ENCODE peak calls at places on chromosome 15, in seven cellular contexts. F, C, I, J, R, N and P are unnamed samples.

GRCh38 chr15:69380100-69380725 is 33.9 kb upstream of the KIF23 start:
- DNase-seq in F (no peak), C (no peak), I (no peak), J (no peak), R (peak), N (no peak), P (no peak)

GRCh38 chr15:92196342-92196741 is 197.3 kb upstream of the ST8SIA2 start:
- DNase-seq in F (no peak), C (no peak), I (no peak), J (no peak), R (no peak), N (no peak), P (no peak)

GRCh38 chr15:38189651-38190280 is 62.9 kb upstream of the SPRED1 start:
- DNase-seq in F (no peak), C (no peak), I (no peak), J (no peak), R (no peak), N (no peak), P (no peak)

GRCh38 chr15:51243774-51244173 is 94.6 kb downstream of the CYP19A1 start:
- DNase-seq in F (no peak), C (no peak), I (no peak), J (no peak), R (no peak), N (no peak), P (no peak)

GRCh38 chr15:72342385-72342784 is 22.4 kb upstream of the CELF6 start:
- DNase-seq in F (peak), C (peak), I (no peak), J (no peak), R (peak), N (no peak), P (no peak)

GRCh38 chr15:52331490-52332240 is 36.1 kb upstream of the MYO5C start:
- DNase-seq in F (peak), C (peak), I (peak), J (peak), R (peak), N (peak), P (peak)

GRCh38 chr15:70855764-70856163 is 1.8 kb upstream of the LARP6 start:
- DNase-seq in F (no peak), C (no peak), I (no peak), J (no peak), R (no peak), N (no peak), P (no peak)

GRCh38 chr15:99306694-99307338 is 55.5 kb downstream of the LRRC28 start:
- DNase-seq in F (no peak), C (peak), I (peak), J (no peak), R (no peak), N (no peak), P (no peak)

GRCh38 chr15:78540955-78541743 is 905 bp downstream of the PSMA4 start:
- DNase-seq in F (no peak), C (no peak), I (no peak), J (no peak), R (peak), N (no peak), P (no peak)

GRCh38 chr15:64774556-64775523 is 549 bp downstream of the RBPMS2 start:
- DNase-seq in F (peak), C (peak), I (peak), J (no peak), R (peak), N (no peak), P (no peak)

GRCh38 chr15:92365816-92366215 is 27.9 kb upstream of the ST8SIA2 start:
- DNase-seq in F (no peak), C (no peak), I (no peak), J (no peak), R (no peak), N (no peak), P (no peak)

GRCh38 chr15:75809986-75810750 is 33.1 kb upstream of the UBE2Q2 start:
- DNase-seq in F (peak), C (peak), I (peak), J (peak), R (peak), N (no peak), P (peak)

GRCh38 chr15:69107025-69107620 is 53.3 kb upstream of the GLCE start:
- DNase-seq in F (no peak), C (no peak), I (no peak), J (no peak), R (no peak), N (no peak), P (no peak)

GRCh38 chr15:98154863-98155262 is 194.4 kb downstream of the ARRDC4 start:
- DNase-seq in F (peak), C (no peak), I (no peak), J (no peak), R (peak), N (peak), P (no peak)

GRCh38 chr15:33034588-33034987 is 159.9 kb downstream of the FMN1 start:
- DNase-seq in F (no peak), C (no peak), I (no peak), J (no peak), R (no peak), N (no peak), P (no peak)

GRCh38 chr15:99361541-99362185 is 110.4 kb downstream of the LRRC28 start:
- DNase-seq in F (no peak), C (no peak), I (no peak), J (no peak), R (no peak), N (peak), P (no peak)

GRCh38 chr15:43408789-43409188 is 37.9 kb downstream of the TUBGCP4 start:
- DNase-seq in F (peak), C (no peak), I (no peak), J (no peak), R (peak), N (no peak), P (no peak)

GRCh38 chr15:68849477-68849876 is 28.8 kb upstream of the ANP32A start:
- DNase-seq in F (no peak), C (no peak), I (no peak), J (no peak), R (no peak), N (no peak), P (no peak)

GRCh38 chr15:44798815-44799214 is 62.5 kb downstream of the TRIM69 start:
- DNase-seq in F (peak), C (no peak), I (no peak), J (peak), R (peak), N (no peak), P (no peak)

GRCh38 chr15:51681303-51681963 is at the start of gene SCG3:
- DNase-seq in F (peak), C (peak), I (peak), J (peak), R (peak), N (peak), P (peak)

DNA sequence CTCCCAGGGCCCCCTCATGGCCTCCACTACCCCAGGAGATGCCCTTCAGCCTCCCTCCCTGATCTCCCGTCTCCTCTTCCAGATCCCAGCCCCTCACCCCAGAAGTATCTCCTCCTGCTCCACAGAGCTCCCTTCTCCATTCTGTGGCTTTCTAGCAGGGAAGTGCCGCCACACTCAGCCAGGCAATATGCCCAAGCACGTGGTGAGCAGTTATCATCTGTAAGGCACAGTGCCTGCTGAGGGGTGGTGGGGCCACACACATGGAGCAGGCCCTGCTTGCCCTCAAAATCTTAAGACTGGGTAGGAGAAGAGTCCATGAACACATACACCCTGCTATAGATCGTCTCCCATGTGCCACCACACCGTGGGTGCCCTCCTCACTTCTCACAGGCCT is 2.4 kb upstream of the PHGR1 start:
- DNase-seq in F (no peak), C (no peak), I (no peak), J (no peak), R (no peak), N (no peak), P (no peak)
- H3K4me3 ChIP-seq in F (no peak), C (no peak), I (no peak), J (no peak), R (no peak), N (no peak), P (no peak)

DNA sequence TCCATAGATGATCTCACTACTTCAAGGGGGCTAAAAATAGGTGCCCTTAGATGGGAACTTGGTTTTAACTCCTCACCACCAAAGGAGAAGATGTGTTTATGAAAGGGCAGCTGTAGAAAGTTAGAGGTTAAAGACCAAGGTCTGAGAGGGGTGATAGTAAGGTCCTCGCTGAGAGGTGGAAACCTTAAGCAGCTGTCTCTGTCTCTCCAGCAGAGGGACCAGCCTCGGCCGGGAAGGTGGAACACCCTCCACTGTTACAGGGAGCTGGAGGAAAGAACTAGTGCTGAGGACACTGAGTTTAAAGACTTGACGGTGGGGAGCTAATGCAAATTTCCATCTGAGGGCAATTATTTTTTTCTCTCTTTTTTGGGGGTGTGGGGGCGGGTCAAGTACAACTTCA is 8.9 kb upstream of the RLBP1 start:
- DNase-seq in F (no peak), C (no peak), I (no peak), J (no peak), R (no peak), N (no peak), P (no peak)
- TF ChIP-seq CTCF in F (peak), C (no peak), I (no peak), J (no peak), R (peak), N (no peak), P (no peak)

GRCh38 chr15:88744548-88745020 is 58.7 kb upstream of the ACAN start:
- DNase-seq in F (no peak), C (no peak), I (no peak), J (no peak), R (peak), N (no peak), P (no peak)
- H3K4me3 ChIP-seq in F (no peak), C (no peak), I (no peak), J (no peak), R (no peak), N (no peak), P (no peak)

DNA sequence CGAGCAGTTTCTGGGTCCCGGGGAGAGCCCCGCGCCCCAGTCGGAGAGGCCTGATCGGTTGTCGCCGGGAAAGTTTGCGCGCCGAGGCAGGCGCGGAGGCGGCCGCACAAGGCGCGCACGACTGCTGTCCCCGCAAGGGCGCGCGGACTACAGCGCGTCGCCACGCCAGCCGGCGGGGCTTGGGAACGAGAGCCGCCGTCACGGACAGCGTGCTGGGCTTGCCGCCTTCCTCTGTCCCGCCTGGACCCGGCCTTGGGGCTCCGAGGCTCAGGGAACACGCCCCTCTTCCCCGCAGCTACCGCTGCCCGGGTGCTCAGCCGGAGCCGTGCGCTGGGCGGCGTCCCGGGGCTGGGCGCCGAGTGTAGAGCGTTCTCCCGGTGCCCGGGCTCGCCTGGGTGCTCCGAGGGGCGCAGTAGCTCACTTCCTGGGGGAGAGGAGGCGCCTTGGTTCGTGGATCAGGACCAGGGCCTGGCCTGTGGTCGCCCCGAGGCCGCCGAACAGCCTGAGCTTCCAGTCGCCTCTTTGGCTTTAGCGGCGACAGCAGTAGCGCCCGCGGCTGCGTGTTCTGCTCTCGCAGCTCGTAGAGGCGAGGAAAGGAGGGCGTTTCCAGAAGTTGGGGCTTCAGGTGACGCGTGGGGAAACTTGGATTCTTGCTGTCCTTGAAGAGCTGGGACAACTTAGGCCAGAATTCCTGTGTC is 226.6 kb upstream of the C2CD4B start:
- DNase-seq in F (peak), C (peak), I (peak), J (peak), R (peak), N (peak), P (no peak)
- TF ChIP-seq CTCF in F (peak), C (peak), I (peak), J (peak), R (peak), N (peak), P (peak)

DNA sequence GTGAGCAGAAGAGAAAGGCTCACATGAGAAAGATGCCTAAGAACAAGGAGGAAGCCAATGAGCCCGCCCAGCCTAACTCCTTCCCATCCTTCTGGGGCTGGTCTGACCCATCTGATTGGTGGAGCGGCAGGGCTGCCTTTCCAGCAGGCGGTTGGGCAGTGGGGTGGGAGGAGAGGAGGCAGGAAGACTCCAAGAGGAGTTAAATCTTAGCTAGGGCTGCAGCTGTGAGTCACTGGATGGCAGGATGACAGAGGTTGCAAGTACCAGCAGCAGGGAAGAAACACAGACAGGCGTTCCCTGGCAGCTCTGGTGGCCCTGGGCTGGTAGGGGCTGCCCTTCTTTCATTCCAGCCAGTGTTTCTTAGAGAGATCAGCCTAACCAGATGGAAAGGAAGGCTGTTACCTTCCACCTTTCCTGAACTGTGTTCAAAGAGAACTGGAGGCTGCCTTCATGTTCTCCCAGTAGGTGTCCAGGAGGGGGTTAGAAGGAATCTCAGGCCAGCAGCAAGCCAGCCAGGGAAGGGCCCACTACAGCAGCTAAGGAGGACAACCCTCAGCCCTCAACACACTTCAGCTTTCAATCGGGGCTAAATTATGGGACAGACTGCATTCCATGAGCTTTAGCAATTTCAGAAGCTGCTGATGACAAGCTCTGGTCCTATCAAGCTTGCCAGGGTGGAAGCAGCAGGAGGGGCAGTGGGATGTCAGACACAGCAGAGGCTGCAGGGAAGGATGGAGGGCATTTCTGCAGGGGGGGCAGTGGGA is 50.3 kb downstream of the CHSY1 start:
- DNase-seq in F (peak), C (peak), I (peak), J (peak), R (peak), N (peak), P (no peak)
- H3K4me3 ChIP-seq in F (no peak), C (no peak), I (no peak), J (no peak), R (no peak), N (no peak), P (no peak)

DNA sequence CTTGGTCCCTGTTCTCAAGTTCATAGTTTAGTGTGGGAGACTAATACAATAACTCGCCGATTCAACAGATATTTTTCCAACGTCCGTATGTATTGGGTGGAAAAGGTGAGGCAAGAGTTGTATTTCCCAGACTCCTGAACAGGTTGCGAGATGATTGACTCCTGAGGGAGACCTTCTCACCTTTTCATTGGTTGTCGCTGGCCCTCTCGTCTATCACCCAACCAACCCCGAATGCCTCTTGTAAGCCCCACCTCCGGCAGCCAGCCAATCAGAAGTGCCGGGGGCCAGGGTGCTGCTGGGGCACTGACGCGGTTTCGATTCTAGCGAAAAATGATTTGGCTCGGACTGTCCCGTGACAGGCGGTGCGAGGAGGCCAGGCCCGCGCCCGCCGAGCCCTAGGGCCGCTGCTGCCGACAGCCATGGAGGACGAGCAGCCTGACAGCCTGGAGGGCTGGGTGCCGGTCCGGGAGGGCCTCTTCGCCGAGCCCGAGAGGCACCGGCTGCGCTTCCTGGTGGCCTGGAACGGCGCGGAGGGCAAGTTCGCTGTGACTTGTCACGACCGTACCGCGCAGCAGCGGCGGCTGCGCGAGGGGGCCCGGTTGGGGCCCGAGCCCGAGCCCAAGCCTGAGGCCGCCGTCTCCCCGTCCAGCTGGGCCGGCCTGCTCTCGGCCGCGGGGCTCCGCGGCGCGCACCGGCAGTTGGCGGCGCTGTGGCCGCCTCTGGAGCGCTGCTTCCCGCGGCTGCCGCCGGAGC is at the start of gene WHAMM:
- DNase-seq in F (peak), C (peak), I (peak), J (peak), R (peak), N (peak), P (peak)
- TF ChIP-seq CTCF in F (no peak), C (no peak), I (peak), J (peak), R (no peak), N (no peak), P (peak)

GRCh38 chr15:58934521-58934920 is 1.0 kb upstream of the SLTM start:
- DNase-seq in F (no peak), C (no peak), I (no peak), J (no peak), R (no peak), N (no peak), P (no peak)
- H3K4me3 ChIP-seq in F (peak), C (peak), I (no peak), J (peak), R (peak), N (peak), P (peak)

DNA sequence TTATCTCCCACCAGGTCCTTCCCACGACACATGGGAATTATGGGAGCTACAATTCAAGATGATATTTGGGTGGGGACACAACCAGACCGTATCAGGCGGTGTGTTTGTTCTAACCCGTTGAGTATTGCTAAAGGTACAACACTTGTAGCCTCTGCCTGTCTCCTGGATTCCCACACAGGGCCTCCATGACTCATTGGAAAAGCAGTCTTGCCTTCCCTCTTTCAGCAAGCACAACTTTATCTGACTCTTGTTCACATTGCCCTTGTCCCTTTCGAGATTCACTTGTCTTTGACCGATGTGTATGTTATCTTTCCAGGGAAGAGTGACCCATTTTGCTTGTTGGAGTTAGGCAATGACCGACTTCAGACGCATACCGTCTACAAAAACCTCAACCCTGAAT is 152.3 kb downstream of the MCTP2 start:
- DNase-seq in F (no peak), C (no peak), I (no peak), J (no peak), R (no peak), N (no peak), P (no peak)
- TF ChIP-seq CTCF in F (no peak), C (no peak), I (no peak), J (no peak), R (no peak), N (no peak), P (no peak)

GRCh38 chr15:77526582-77527163 is 106.0 kb downstream of the HMG20A start:
- DNase-seq in F (no peak), C (no peak), I (no peak), J (no peak), R (no peak), N (no peak), P (no peak)
- H3K4me3 ChIP-seq in F (no peak), C (no peak), I (no peak), J (no peak), R (no peak), N (no peak), P (no peak)